ENCODE peak calls at places on chromosomes 2 and 18, in four cellular contexts. Y, H, E and K are unnamed samples.

GRCh38 chr2:84257871-84258270 is 201.2 kb downstream of the SUCLG1 start:
- DNase-seq in Y (no peak), H (no peak), E (no peak), K (no peak)

GRCh38 chr2:9552491-9553178 is 3.0 kb downstream of the ADAM17 start:
- DNase-seq in Y (no peak), H (peak; percentile 91), E (no peak), K (no peak)

GRCh38 chr2:62947403-62947802 is 103.2 kb upstream of the OTX1 start:
- DNase-seq in Y (no peak), H (no peak), E (no peak), K (no peak)

GRCh38 chr2:70553334-70553583 is 367 bp downstream of the TGFA start:
- DNase-seq in Y (no peak), H (no peak), E (no peak), K (no peak)

GRCh38 chr2:68292108-68292710 is 27.5 kb downstream of the CNRIP1 start:
- DNase-seq in Y (no peak), H (peak; percentile 37), E (no peak), K (no peak)

GRCh38 chr2:142291964-142292363 is 161.1 kb upstream of the LRP1B start:
- DNase-seq in Y (no peak), H (no peak), E (no peak), K (no peak)

GRCh38 chr18:62877448-62878221 is 162.3 kb downstream of the PHLPP1 start:
- DNase-seq in Y (no peak), H (peak; percentile 65), E (no peak), K (no peak)

GRCh38 chr2:29367986-29368677 is 252.9 kb downstream of the CLIP4 start:
- DNase-seq in Y (no peak), H (no peak), E (no peak), K (no peak)

GRCh38 chr2:239303711-239304532 is 96.9 kb downstream of the HDAC4 start:
- DNase-seq in Y (no peak), H (no peak), E (peak; percentile 72), K (no peak)

GRCh38 chr2:6445156-6445555 is 420.6 kb downstream of the CMPK2 start:
- DNase-seq in Y (no peak), H (no peak), E (no peak), K (no peak)

GRCh38 chr18:5943514-5943913 is 48.2 kb upstream of the TMEM200C start:
- DNase-seq in Y (no peak), H (peak; percentile 25), E (no peak), K (no peak)

GRCh38 chr2:8300216-8300615 is 381.6 kb upstream of the ID2 start:
- DNase-seq in Y (no peak), H (no peak), E (no peak), K (no peak)

GRCh38 chr2:241802421-241802749 is 6.6 kb upstream of the NEU4 start:
- DNase-seq in Y (no peak), H (no peak), E (no peak), K (no peak)

GRCh38 chr18:73986711-73987110 is 160.9 kb downstream of the FBXO15 start:
- DNase-seq in Y (no peak), H (no peak), E (no peak), K (no peak)

GRCh38 chr2:206154197-206154596 is 5.0 kb downstream of the NDUFS1 start:
- DNase-seq in Y (no peak), H (no peak), E (no peak), K (no peak)

GRCh38 chr2:144464730-144465129 is 55.2 kb downstream of the ZEB2 start:
- DNase-seq in Y (no peak), H (no peak), E (no peak), K (no peak)

GRCh38 chr18:59783138-59783537 is 85.9 kb upstream of the CCBE1 start:
- DNase-seq in Y (no peak), H (peak; percentile 74), E (no peak), K (no peak)

GRCh38 chr18:75923169-75923568 is 495.7 kb upstream of the SMIM21 start:
- DNase-seq in Y (no peak), H (peak; percentile 1), E (no peak), K (peak; percentile 60)

GRCh38 chr2:147501973-147502372 is 342.9 kb upstream of the ACVR2A start:
- DNase-seq in Y (no peak), H (no peak), E (no peak), K (no peak)

GRCh38 chr2:197248623-197249022 is 62.0 kb downstream of the ANKRD44 start:
- DNase-seq in Y (no peak), H (peak; percentile 20), E (no peak), K (no peak)

GRCh38 chr2:105990624-105991023 is 203.5 kb downstream of the UXS1 start:
- DNase-seq in Y (no peak), H (no peak), E (no peak), K (no peak)

GRCh38 chr2:10016001-10016801 is 27.1 kb upstream of the KLF11 start:
- DNase-seq in Y (no peak), H (no peak), E (peak; percentile 59), K (no peak)

GRCh38 chr2:118185210-118186109 is 97.2 kb downstream of the INSIG2 start:
- DNase-seq in Y (peak; percentile 78), H (peak; percentile 20), E (peak; percentile 92), K (peak; percentile 48)

GRCh38 chr2:241559489-241560180 is 1.1 kb downstream of the BOK start:
- DNase-seq in Y (peak; percentile 58), H (peak; percentile 48), E (no peak), K (no peak)

GRCh38 chr2:228048838-228049490 is 132.5 kb downstream of the SPHKAP start:
- DNase-seq in Y (no peak), H (peak; percentile 11), E (no peak), K (no peak)

DNA sequence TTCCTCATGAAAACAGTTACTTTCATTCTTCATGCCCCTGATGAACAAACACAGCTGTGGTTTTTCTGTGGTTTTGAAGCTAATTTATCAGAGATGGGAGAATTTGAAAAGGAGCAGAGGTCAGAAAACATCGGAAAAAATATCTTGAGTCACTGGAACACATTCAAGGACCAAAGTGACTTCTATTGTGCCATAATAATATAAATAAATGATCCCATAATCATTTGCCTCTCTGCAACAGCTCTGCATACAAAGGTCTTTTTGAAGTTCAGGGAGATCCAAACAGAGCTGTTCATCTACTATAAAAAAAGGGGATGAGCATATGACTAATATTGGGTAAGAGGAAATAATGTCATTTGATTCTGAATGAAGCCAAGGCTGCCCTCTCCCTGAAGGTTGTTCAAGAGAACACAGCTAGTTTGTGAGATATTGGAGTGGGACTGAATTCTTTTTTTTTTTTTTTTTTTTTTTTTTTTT is 201.3 kb upstream of the GALNT5 start:
- DNase-seq in Y (no peak), H (peak; percentile 75), E (no peak), K (no peak)
- H3K4me3 ChIP-seq in Y (peak overlapping the region; percentile 5), H (no peak overlapping the region), E (peak overlapping the region; percentile 4), K (no peak overlapping the region)

GRCh38 chr2:15588329-15588919 is 3.2 kb upstream of the DDX1 start:
- DNase-seq in Y (no peak), H (peak; percentile 54), E (no peak), K (peak; percentile 20)

GRCh38 chr2:15591373-15591691 is 336 bp upstream of the DDX1 start:
- DNase-seq in Y (no peak), H (no peak), E (no peak), K (no peak)

GRCh38 chr2:15593327-15593705 is 1.6 kb downstream of the DDX1 start:
- DNase-seq in Y (no peak), H (no peak), E (no peak), K (no peak)

GRCh38 chr2:15594291-15595256 is 2.9 kb downstream of the DDX1 start:
- DNase-seq in Y (no peak), H (no peak), E (no peak), K (no peak)

GRCh38 chr2:15591692-15592463 is at the start of gene DDX1:
- DNase-seq in Y (peak; percentile 93), H (peak; percentile 79), E (peak; percentile 97), K (peak; percentile 97)
- TF ChIP-seq POLR2A in Y (peak; percentile 77), H (peak; percentile 86), E (no peak), K (no peak)

GRCh38 chr2:207226671-207227061 is 60.9 kb upstream of the KLF7 start:
- DNase-seq in Y (no peak), H (no peak), E (no peak), K (no peak)

GRCh38 chr2:207227062-207227748 is 61.5 kb upstream of the KLF7 start:
- DNase-seq in Y (peak; percentile 52), H (peak; percentile 39), E (no peak), K (no peak)

GRCh38 chr2:207226243-207226642 is 60.5 kb upstream of the KLF7 start:
- DNase-seq in Y (no peak), H (peak; percentile 19), E (no peak), K (no peak)

GRCh38 chr2:207229161-207229560 is 63.4 kb upstream of the KLF7 start:
- DNase-seq in Y (no peak), H (no peak), E (no peak), K (no peak)

DNA sequence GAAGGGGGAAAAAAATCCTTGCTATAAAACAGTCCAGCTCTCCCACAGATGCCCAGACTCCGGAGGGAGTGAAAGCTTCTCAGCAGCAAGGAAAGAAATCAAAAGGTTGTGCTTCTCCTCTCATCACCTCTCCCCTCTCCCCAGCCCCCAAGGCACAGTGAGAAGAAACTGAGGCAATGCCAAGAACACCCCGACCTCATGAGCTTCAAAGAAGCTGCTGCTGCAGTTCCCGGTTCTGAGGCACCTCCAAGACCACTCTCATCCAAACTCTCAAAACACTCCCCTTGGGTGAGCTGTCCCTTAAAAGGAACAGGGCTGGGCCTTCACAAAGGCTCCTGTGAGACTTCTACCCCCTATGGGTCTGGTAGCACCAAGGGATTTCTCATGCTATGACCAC is 62.0 kb upstream of the KLF7 start:
- DNase-seq in Y (no peak), H (no peak), E (no peak), K (no peak)
- H3K4me3 ChIP-seq in Y (no peak overlapping the region), H (no peak overlapping the region), E (no peak overlapping the region), K (no peak overlapping the region)

GRCh38 chr2:61538179-61538919 is at the start of gene XPO1:
- DNase-seq in Y (peak; percentile 99), H (peak; percentile 99), E (peak; percentile 100), K (peak; percentile 99)

GRCh38 chr2:61537590-61538178 is 472 bp downstream of the XPO1 start:
- DNase-seq in Y (no peak), H (no peak), E (no peak), K (peak; percentile 90)

GRCh38 chr2:61536086-61536722 is 2.0 kb downstream of the XPO1 start:
- DNase-seq in Y (no peak), H (peak; percentile 16), E (no peak), K (peak; percentile 97)

GRCh38 chr2:61535449-61535848 is 2.7 kb downstream of the XPO1 start:
- DNase-seq in Y (no peak), H (no peak), E (no peak), K (no peak)

DNA sequence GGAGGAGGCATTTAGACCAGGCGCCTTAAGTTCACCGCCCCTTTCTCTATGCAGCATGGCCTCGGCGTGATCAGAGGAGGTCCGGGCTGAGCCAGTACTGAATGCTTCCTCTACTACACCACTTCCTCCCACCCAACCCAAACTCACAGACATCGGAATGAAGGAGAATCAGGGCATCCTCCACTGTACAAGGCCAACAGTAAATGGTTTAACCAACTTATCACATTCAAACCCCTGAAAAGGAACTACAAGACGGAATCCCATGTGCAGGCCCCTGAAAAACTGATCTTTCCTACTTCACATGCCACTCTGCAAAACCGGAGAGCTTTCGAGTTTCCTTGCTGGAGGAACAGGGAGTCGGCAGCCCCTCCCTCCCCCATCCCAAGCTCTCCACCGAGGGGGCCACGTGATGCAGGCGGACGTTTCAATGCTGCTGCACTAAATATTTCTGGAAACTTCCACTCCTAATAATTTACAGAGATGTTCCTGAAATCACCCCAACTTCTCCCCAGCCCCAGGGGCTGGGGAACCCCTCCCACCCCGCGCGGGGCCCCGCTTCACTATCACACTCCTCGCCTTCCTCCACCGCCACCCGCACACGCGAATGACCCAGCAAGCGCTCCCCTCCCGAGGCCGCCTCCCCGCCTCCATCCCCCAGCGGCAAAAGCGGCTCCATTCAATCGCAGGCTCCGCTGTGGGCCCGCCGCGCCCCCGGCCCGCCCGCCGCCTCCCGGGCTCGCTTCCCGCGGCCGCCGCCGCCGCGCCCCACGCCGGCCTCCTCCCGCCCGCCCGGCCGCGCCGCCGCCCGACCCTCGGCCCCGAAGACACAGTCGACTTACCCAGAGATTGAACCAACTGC is 1.2 kb downstream of the XPO1 start:
- DNase-seq in Y (peak; percentile 88), H (peak; percentile 88), E (peak; percentile 95), K (peak; percentile 93)
- TF ChIP-seq POLR2A in Y (no peak), H (no peak), E (no peak), K (no peak)